ENCODE peak calls at places on chromosomes 2 and 18, in seven cellular contexts. P, Q, V, R, D, T and L are unnamed samples.
A peak's percentile ranks its signal among the peaks of the same experiment; 100 is the strongest.

GRCh38 chr18:76426738-76427305 is 68.2 kb downstream of the ZNF516 start:
- DNase-seq in P (no peak), V (no peak), T (peak; percentile 59), R (no peak), Q (peak; percentile 64), D (peak; percentile 34), L (no peak)

GRCh38 chr2:122514451-122514996 is 759.1 kb downstream of the TSN start:
- DNase-seq in V (no peak), R (no peak), Q (no peak), P (no peak), T (no peak), D (no peak), L (peak; percentile 25)

GRCh38 chr2:226424971-226425370 is 374.6 kb downstream of the IRS1 start:
- DNase-seq in V (no peak), T (no peak), Q (no peak), D (no peak), P (no peak), R (no peak), L (no peak)

GRCh38 chr2:196337618-196337953 is 166.2 kb upstream of the STK17B start:
- DNase-seq in R (no peak), Q (no peak), V (no peak), D (no peak), P (no peak), T (no peak), L (no peak)

GRCh38 chr2:45922577-45922988 is 271.1 kb downstream of the PRKCE start:
- DNase-seq in R (peak; percentile 65), T (no peak), Q (peak; percentile 90), P (peak; percentile 78), D (no peak), V (no peak), L (no peak)

GRCh38 chr2:36960773-36961172 is 5.6 kb downstream of the STRN start:
- DNase-seq in R (no peak), V (no peak), P (no peak), D (no peak), Q (no peak), T (no peak), L (no peak)

GRCh38 chr18:63889641-63890040 is 2.1 kb downstream of the SERPINB2 start:
- DNase-seq in D (no peak), V (no peak), T (no peak), P (no peak), R (no peak), Q (no peak), L (no peak)

GRCh38 chr2:166090900-166091299 is 36.9 kb downstream of the SCN1A start:
- DNase-seq in V (peak; percentile 25), Q (no peak), D (no peak), R (peak; percentile 34), T (no peak), P (no peak), L (peak; percentile 38)

GRCh38 chr2:60998628-60999545 is 18.6 kb upstream of the PEX13 start:
- DNase-seq in R (no peak), V (no peak), T (no peak), D (peak; percentile 46), Q (peak; percentile 60), P (no peak), L (peak; percentile 44)

GRCh38 chr2:203873921-203874631 is 6.5 kb downstream of the CTLA4 start:
- DNase-seq in Q (no peak), V (no peak), T (no peak), D (no peak), P (no peak), R (no peak), L (no peak)

GRCh38 chr18:79533146-79533545 is 137.4 kb downstream of the NFATC1 start:
- DNase-seq in T (peak; percentile 46), P (no peak), V (no peak), R (no peak), Q (no peak), D (no peak), L (no peak)

GRCh38 chr18:59518705-59519104 is 159.6 kb upstream of the LMAN1 start:
- DNase-seq in Q (no peak), T (no peak), R (no peak), D (no peak), P (no peak), V (no peak), L (no peak)

GRCh38 chr2:217822296-217823252 is 180.2 kb downstream of the TNS1 start:
- DNase-seq in T (peak; percentile 53), R (peak; percentile 57), D (no peak), V (no peak), Q (no peak), P (no peak), L (peak; percentile 47)

DNA sequence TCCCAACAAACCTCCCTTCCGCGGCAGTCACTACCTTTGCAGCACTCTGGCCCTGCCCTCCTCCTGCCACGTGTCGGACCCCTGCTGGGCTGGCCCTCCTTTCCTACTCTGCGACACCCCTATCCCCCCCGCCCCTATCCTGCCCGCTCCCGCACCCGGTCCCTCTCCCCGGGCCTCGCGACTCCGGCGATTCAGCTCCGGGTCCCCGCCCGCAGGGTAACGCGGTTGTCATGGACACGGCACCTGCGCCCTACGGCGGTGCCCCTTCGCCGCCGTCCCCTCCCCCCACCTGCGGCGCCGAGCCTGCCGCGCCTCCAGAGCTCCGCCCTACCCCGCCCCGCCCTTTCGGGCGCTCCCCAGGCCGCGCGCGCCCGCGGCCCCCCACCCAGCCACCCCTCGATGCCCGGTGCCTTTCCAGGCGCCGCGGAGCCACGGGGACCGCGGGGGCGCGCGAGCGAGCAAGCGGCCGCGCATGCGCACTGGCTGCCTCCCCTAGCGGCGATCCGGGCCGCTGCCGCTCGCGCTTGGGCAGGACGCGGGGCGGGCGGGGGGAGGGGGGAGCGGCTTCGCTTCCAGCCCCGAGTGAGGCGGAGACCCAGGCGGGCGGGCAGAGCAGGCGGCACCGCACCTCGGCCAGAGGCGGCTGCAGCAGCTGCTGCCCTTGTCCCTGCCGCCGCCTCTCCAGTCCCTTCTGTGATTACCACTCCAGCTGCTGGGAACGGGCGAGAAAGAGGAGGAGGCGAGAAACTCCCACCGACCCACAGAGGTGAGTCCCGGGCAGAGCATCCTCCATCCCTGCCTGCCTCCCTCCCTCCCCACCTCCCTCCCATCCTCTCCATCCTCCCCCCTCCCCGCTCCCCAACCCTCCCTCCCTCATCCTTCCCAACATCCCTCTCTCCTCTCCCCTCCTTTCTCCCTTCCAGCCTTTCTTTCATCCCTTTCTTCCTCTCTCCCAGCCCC is at the start of gene CTNNA2:
- DNase-seq in Q (peak; percentile 92), T (no peak), V (no peak), D (peak; percentile 42), P (peak; percentile 3), R (peak; percentile 10), L (peak; percentile 3)
- TF ChIP-seq CTCF in Q (no peak), T (no peak), V (no peak), D (peak; percentile 32), P (peak; percentile 20), R (no peak), L (no peak)

GRCh38 chr2:232890536-232890895 is 20.5 kb downstream of the SNORC start:
- DNase-seq in R (no peak), V (no peak), Q (no peak), P (no peak), T (peak; percentile 24), D (no peak), L (no peak)

GRCh38 chr2:232890896-232891601 is 21.0 kb downstream of the SNORC start:
- DNase-seq in D (no peak), T (peak; percentile 75), P (no peak), Q (peak; percentile 69), V (no peak), R (no peak), L (no peak)

GRCh38 chr2:232892221-232892620 is 22.2 kb downstream of the SNORC start:
- DNase-seq in R (no peak), V (no peak), P (no peak), Q (no peak), T (no peak), D (no peak), L (no peak)

GRCh38 chr2:232892843-232893242 is 22.8 kb downstream of the SNORC start:
- DNase-seq in T (peak; percentile 38), P (no peak), V (no peak), Q (no peak), R (no peak), D (no peak), L (no peak)

DNA sequence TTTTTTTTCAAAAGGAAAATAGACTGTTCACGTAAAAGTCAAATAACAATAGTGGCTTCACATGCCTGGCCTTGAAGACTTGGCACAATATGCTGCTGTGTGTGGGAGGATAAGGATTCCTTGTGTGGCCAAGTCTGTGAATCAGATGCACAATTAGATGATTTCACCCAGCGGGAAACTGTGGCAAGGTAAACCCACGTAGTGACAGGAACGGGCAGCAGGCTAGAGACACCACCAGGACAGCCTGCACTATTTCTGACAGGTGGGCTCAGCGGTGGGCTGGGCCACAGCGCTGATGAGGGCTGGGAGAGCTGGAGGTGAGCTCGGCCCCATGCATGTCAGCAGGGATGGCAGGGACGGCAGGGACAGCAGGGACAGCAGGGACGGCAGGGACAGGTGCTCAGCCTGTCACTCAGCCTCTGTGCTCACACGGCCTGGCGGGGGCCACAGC is 21.6 kb downstream of the SNORC start:
- DNase-seq in D (no peak), V (peak; percentile 53), R (peak; percentile 82), T (peak; percentile 37), P (no peak), Q (no peak), L (peak; percentile 70)
- H3K4me3 ChIP-seq in D (no peak overlapping the region), V (no peak overlapping the region), R (no peak overlapping the region), T (peak overlapping the region; percentile 11), P (no peak overlapping the region), Q (no peak overlapping the region), L (no peak overlapping the region)

DNA sequence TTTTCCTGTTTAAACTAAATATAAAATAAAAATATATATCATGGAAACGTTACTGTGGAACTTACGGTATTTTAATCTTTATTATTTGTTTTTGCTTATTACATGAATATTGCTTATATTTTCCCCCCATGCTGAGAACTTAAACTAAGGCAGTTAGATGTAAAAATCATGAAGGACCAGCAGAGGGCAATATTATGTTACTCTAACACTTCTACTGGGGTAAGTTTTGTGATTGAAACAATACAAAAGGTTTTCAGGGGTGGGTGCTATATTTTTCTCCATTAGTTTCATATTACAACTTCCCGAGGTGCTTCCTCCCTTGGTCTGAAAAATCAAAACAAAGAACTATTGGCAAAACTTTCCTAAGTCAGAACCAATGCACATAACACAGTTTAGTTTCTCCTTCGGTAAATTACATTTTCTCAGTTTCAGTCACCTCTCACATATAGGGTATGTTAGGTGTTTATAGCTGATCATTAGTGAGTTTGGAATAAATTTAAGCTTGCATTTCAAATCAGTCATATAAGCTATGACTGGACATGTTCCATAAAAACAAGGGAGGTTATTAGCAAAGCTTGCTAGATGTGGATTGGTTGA is 54.8 kb downstream of the ZNF407 start:
- DNase-seq in P (no peak), T (no peak), V (peak; percentile 17), Q (peak; percentile 65), R (peak; percentile 18), D (peak; percentile 19), L (peak; percentile 49)
- TF ChIP-seq CTCF in P (peak; percentile 76), T (peak; percentile 60), V (peak; percentile 49), Q (peak; percentile 55), R (peak; percentile 60), D (peak; percentile 48), L (peak; percentile 72)

GRCh38 chr18:72542993-72543361 is 1.2 kb downstream of the CBLN2 start:
- DNase-seq in V (no peak), T (no peak), R (no peak), Q (peak; percentile 51), P (no peak), D (no peak), L (no peak)

GRCh38 chr18:72541871-72542690 is 2.1 kb downstream of the CBLN2 start:
- DNase-seq in D (no peak), R (no peak), Q (peak; percentile 48), T (peak; percentile 39), P (no peak), V (no peak), L (no peak)

GRCh38 chr18:72544092-72544886 is at the start of gene CBLN2:
- DNase-seq in P (peak; percentile 16), D (peak; percentile 49), V (no peak), R (peak; percentile 41), Q (peak; percentile 92), T (no peak), L (peak; percentile 30)

GRCh38 chr18:72543362-72544055 is 633 bp downstream of the CBLN2 start:
- DNase-seq in Q (peak; percentile 42), P (no peak), D (no peak), R (no peak), V (no peak), T (no peak), L (no peak)

GRCh38 chr18:72539861-72540260 is 4.3 kb downstream of the CBLN2 start:
- DNase-seq in R (no peak), T (no peak), V (no peak), P (no peak), Q (no peak), D (no peak), L (no peak)
- H3K4me3 ChIP-seq in R (no peak overlapping the region), T (no peak overlapping the region), V (no peak overlapping the region), P (no peak overlapping the region), Q (no peak overlapping the region), D (no peak overlapping the region), L (no peak overlapping the region)